ENCODE peak calls at places on chromosomes 12 and 14, in four cellular contexts. One of them, this sample, is unnamed.
A peak's percentile ranks its signal among the peaks of the same experiment; 100 is the strongest.

GRCh38 chr12:69046920-69047319 is 113.9 kb upstream of the CPM start:
- DNase-seq in adrenal gland: no peak
- DNase-seq in progenitor cell of endocrine pancreas: no peak
- DNase-seq in mesothelial cell of epicardium: no peak
- DNase-seq in this sample: no peak

GRCh38 chr14:97602438-97603117 is 805.4 kb downstream of the VRK1 start:
- DNase-seq in mesothelial cell of epicardium: no peak
- DNase-seq in adrenal gland: no peak
- DNase-seq in progenitor cell of endocrine pancreas: no peak
- DNase-seq in this sample: no peak

GRCh38 chr12:11827096-11827841 is 177.8 kb downstream of the ETV6 start:
- DNase-seq in mesothelial cell of epicardium: no peak
- DNase-seq in adrenal gland: peak; percentile 75
- DNase-seq in progenitor cell of endocrine pancreas: no peak
- DNase-seq in this sample: no peak

GRCh38 chr12:52202361-52203078 is 10.7 kb upstream of the KRT80 start:
- DNase-seq in adrenal gland: no peak
- DNase-seq in mesothelial cell of epicardium: no peak
- DNase-seq in progenitor cell of endocrine pancreas: no peak
- DNase-seq in this sample: peak; percentile 21

GRCh38 chr12:28869197-28869596 is 279.9 kb upstream of the FAR2 start:
- DNase-seq in adrenal gland: no peak
- DNase-seq in mesothelial cell of epicardium: no peak
- DNase-seq in progenitor cell of endocrine pancreas: no peak
- DNase-seq in this sample: no peak

GRCh38 chr12:118625050-118625675 is 248.8 kb downstream of the SUDS3 start:
- DNase-seq in progenitor cell of endocrine pancreas: no peak
- DNase-seq in mesothelial cell of epicardium: no peak
- DNase-seq in adrenal gland: no peak
- DNase-seq in this sample: no peak

GRCh38 chr14:68547305-68548193 is 245.3 kb downstream of the ZFP36L1 start:
- DNase-seq in progenitor cell of endocrine pancreas: no peak
- DNase-seq in adrenal gland: peak; percentile 70
- DNase-seq in mesothelial cell of epicardium: no peak
- DNase-seq in this sample: no peak

GRCh38 chr12:40192704-40193255 is 32.0 kb upstream of the LRRK2 start:
- DNase-seq in adrenal gland: no peak
- DNase-seq in progenitor cell of endocrine pancreas: no peak
- DNase-seq in mesothelial cell of epicardium: no peak
- DNase-seq in this sample: no peak

GRCh38 chr12:14431990-14432389 is 66.5 kb downstream of the ATF7IP start:
- DNase-seq in progenitor cell of endocrine pancreas: no peak
- DNase-seq in mesothelial cell of epicardium: no peak
- DNase-seq in adrenal gland: no peak
- DNase-seq in this sample: no peak

GRCh38 chr12:116455540-116456306 is 103.5 kb upstream of the MAP1LC3B2 start:
- DNase-seq in mesothelial cell of epicardium: peak; percentile 81
- DNase-seq in progenitor cell of endocrine pancreas: no peak
- DNase-seq in adrenal gland: peak; percentile 55
- DNase-seq in this sample: peak; percentile 28

GRCh38 chr12:92602476-92602875 is 100.3 kb upstream of the PLEKHG7 start:
- DNase-seq in mesothelial cell of epicardium: no peak
- DNase-seq in adrenal gland: no peak
- DNase-seq in progenitor cell of endocrine pancreas: no peak
- DNase-seq in this sample: no peak

GRCh38 chr12:53564941-53565340 is 57.7 kb upstream of the NPFF start:
- DNase-seq in mesothelial cell of epicardium: no peak
- DNase-seq in progenitor cell of endocrine pancreas: no peak
- DNase-seq in adrenal gland: no peak
- DNase-seq in this sample: no peak

GRCh38 chr12:101127521-101128219 is 82.4 kb downstream of the SLC5A8 start:
- DNase-seq in progenitor cell of endocrine pancreas: no peak
- DNase-seq in adrenal gland: no peak
- DNase-seq in mesothelial cell of epicardium: no peak
- DNase-seq in this sample: no peak

GRCh38 chr12:98895086-98895651 is 250.1 kb downstream of the APAF1 start:
- DNase-seq in progenitor cell of endocrine pancreas: peak; percentile 33
- DNase-seq in mesothelial cell of epicardium: no peak
- DNase-seq in adrenal gland: peak; percentile 13
- DNase-seq in this sample: peak; percentile 69

GRCh38 chr12:84913151-84913550 is 552 bp upstream of the SLC6A15 start:
- DNase-seq in mesothelial cell of epicardium: no peak
- DNase-seq in adrenal gland: no peak
- DNase-seq in progenitor cell of endocrine pancreas: no peak
- DNase-seq in this sample: peak; percentile 34

GRCh38 chr14:59529189-59529588 is 44.9 kb downstream of the JKAMP start:
- DNase-seq in adrenal gland: no peak
- DNase-seq in mesothelial cell of epicardium: no peak
- DNase-seq in progenitor cell of endocrine pancreas: no peak
- DNase-seq in this sample: no peak

GRCh38 chr12:48489012-48489411 is 6.7 kb downstream of the C12orf54 start:
- DNase-seq in adrenal gland: no peak
- DNase-seq in progenitor cell of endocrine pancreas: no peak
- DNase-seq in mesothelial cell of epicardium: no peak
- DNase-seq in this sample: no peak

GRCh38 chr12:56628671-56629458 is 1.3 kb downstream of the BAZ2A start:
- DNase-seq in mesothelial cell of epicardium: peak; percentile 49
- DNase-seq in adrenal gland: peak; percentile 77
- DNase-seq in progenitor cell of endocrine pancreas: no peak
- DNase-seq in this sample: peak; percentile 76

GRCh38 chr12:54355104-54355815 is 9.0 kb downstream of the GPR84 start:
- DNase-seq in mesothelial cell of epicardium: no peak
- DNase-seq in adrenal gland: no peak
- DNase-seq in progenitor cell of endocrine pancreas: no peak
- DNase-seq in this sample: no peak

GRCh38 chr12:53097207-53097563 is 282 bp upstream of the IGFBP6 start:
- DNase-seq in adrenal gland: no peak
- DNase-seq in progenitor cell of endocrine pancreas: no peak
- DNase-seq in mesothelial cell of epicardium: no peak
- DNase-seq in this sample: no peak

GRCh38 chr14:72894623-72895378 is 900 bp upstream of the DPF3 start:
- DNase-seq in mesothelial cell of epicardium: no peak
- DNase-seq in progenitor cell of endocrine pancreas: no peak
- DNase-seq in adrenal gland: peak; percentile 42
- DNase-seq in this sample: no peak

GRCh38 chr14:56005580-56006053 is 112.6 kb upstream of the PELI2 start:
- DNase-seq in progenitor cell of endocrine pancreas: no peak
- DNase-seq in adrenal gland: no peak
- DNase-seq in mesothelial cell of epicardium: no peak
- DNase-seq in this sample: peak; percentile 15

GRCh38 chr14:23022849-23023499 is 11.7 kb downstream of the PSMB5 start:
- DNase-seq in adrenal gland: no peak
- DNase-seq in progenitor cell of endocrine pancreas: no peak
- DNase-seq in mesothelial cell of epicardium: no peak
- DNase-seq in this sample: no peak

GRCh38 chr12:8697120-8697475 is 693 bp upstream of the RIMKLB start:
- DNase-seq in progenitor cell of endocrine pancreas: no peak
- DNase-seq in mesothelial cell of epicardium: no peak
- DNase-seq in adrenal gland: peak; percentile 36
- DNase-seq in this sample: no peak

GRCh38 chr14:55123101-55123500 is 6.0 kb upstream of the LGALS3 start:
- DNase-seq in adrenal gland: no peak
- DNase-seq in progenitor cell of endocrine pancreas: no peak
- DNase-seq in mesothelial cell of epicardium: no peak
- DNase-seq in this sample: no peak

GRCh38 chr14:71331393-71331792 is 424.1 kb downstream of the PCNX1 start:
- DNase-seq in adrenal gland: no peak
- DNase-seq in progenitor cell of endocrine pancreas: no peak
- DNase-seq in mesothelial cell of epicardium: no peak
- DNase-seq in this sample: no peak

GRCh38 chr12:873954-874353 is 75.5 kb downstream of the RAD52 start:
- DNase-seq in adrenal gland: peak; percentile 66
- DNase-seq in progenitor cell of endocrine pancreas: no peak
- DNase-seq in mesothelial cell of epicardium: no peak
- DNase-seq in this sample: no peak

GRCh38 chr12:98644712-98645571 is at the start of the genes APAF1 and IKBIP:
- DNase-seq in adrenal gland: peak; percentile 97
- DNase-seq in progenitor cell of endocrine pancreas: peak; percentile 97
- DNase-seq in mesothelial cell of epicardium: peak; percentile 98
- DNase-seq in this sample: peak; percentile 97

GRCh38 chr12:14621821-14622220 is 54.1 kb upstream of the PLBD1 start:
- DNase-seq in progenitor cell of endocrine pancreas: no peak
- DNase-seq in adrenal gland: no peak
- DNase-seq in mesothelial cell of epicardium: no peak
- DNase-seq in this sample: no peak

GRCh38 chr14:70317969-70318634 is 41.4 kb downstream of the COX16 start:
- DNase-seq in adrenal gland: peak; percentile 27
- DNase-seq in mesothelial cell of epicardium: peak; percentile 45
- DNase-seq in progenitor cell of endocrine pancreas: peak; percentile 26
- DNase-seq in this sample: no peak

GRCh38 chr14:102819176-102819628 is 42.0 kb downstream of the TRAF3 start:
- DNase-seq in progenitor cell of endocrine pancreas: no peak
- DNase-seq in mesothelial cell of epicardium: no peak
- DNase-seq in adrenal gland: no peak
- DNase-seq in this sample: no peak

GRCh38 chr14:33364536-33364935 is 425.9 kb downstream of the NPAS3 start:
- DNase-seq in adrenal gland: no peak
- DNase-seq in mesothelial cell of epicardium: no peak
- DNase-seq in progenitor cell of endocrine pancreas: no peak
- DNase-seq in this sample: peak; percentile 17

GRCh38 chr12:132490481-132491348 is 764 bp downstream of the FBRSL1 start:
- DNase-seq in mesothelial cell of epicardium: no peak
- DNase-seq in adrenal gland: no peak
- DNase-seq in progenitor cell of endocrine pancreas: no peak
- DNase-seq in this sample: no peak

GRCh38 chr12:29148958-29149690 is at the start of gene FAR2:
- DNase-seq in adrenal gland: peak; percentile 27
- DNase-seq in mesothelial cell of epicardium: peak; percentile 56
- DNase-seq in progenitor cell of endocrine pancreas: peak; percentile 42
- DNase-seq in this sample: peak; percentile 64

GRCh38 chr12:53836119-53836655 is 84.4 kb upstream of the CISTR start:
- DNase-seq in progenitor cell of endocrine pancreas: no peak
- DNase-seq in mesothelial cell of epicardium: no peak
- DNase-seq in adrenal gland: no peak
- DNase-seq in this sample: no peak

DNA sequence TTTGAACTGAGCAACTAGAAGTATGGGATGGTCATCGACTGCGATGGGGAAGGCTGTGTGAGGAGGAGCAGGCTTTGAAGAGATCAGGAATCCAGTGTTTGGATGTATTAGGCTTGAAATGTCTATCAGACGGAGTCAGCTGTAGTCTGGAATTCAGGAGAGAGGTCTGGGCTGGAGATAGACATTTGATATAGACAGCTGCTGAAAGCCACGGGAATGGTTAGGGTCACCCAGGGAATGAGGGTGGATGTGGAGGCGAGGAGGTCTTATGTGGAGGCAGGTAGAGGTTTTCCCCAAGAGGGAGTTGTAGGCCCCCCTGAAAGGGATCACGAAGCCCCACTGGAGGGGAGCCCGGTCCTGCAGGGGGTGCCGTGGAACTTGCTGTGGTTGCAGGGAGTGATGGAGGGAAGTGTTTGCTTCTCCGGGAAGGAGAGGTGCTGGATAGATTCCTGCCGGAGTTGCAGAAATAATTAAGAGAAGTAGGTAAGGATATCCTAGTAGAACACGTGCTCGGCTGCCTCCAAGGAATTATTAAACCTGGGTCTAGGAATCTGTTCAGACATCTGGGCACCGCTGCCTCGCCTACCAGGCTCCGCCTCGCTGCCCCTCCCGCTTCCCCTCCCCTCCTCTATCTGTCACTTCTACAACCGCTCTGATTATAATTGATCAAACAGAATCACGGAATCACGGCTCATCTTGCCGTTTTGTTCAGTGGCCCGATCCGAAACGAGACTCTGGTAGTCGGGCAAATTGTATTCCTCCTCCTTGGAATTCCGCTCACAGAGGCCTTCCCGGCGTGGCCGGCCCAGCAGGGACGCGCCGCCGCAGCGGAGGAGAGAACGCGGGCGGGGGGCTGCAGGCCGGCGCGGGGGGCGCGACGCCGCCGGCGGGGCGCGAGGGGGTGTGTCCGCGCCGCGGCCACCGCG is 824 bp upstream of the CACNA1C start:
- DNase-seq in progenitor cell of endocrine pancreas: no peak
- DNase-seq in adrenal gland: no peak
- DNase-seq in mesothelial cell of epicardium: peak; percentile 49
- DNase-seq in this sample: peak; percentile 51
- TF ChIP-seq CTCF in progenitor cell of endocrine pancreas: no peak
- TF ChIP-seq CTCF in adrenal gland: no peak
- TF ChIP-seq CTCF in mesothelial cell of epicardium: no peak
- TF ChIP-seq CTCF in this sample: no peak

GRCh38 chr14:106605548-106606448 is 1079.4 kb downstream of the TMEM121 start:
- DNase-seq in adrenal gland: no peak
- DNase-seq in mesothelial cell of epicardium: no peak
- DNase-seq in progenitor cell of endocrine pancreas: no peak
- DNase-seq in this sample: no peak
- TF ChIP-seq CTCF in adrenal gland: no peak
- TF ChIP-seq CTCF in mesothelial cell of epicardium: no peak
- TF ChIP-seq CTCF in progenitor cell of endocrine pancreas: no peak
- TF ChIP-seq CTCF in this sample: no peak

DNA sequence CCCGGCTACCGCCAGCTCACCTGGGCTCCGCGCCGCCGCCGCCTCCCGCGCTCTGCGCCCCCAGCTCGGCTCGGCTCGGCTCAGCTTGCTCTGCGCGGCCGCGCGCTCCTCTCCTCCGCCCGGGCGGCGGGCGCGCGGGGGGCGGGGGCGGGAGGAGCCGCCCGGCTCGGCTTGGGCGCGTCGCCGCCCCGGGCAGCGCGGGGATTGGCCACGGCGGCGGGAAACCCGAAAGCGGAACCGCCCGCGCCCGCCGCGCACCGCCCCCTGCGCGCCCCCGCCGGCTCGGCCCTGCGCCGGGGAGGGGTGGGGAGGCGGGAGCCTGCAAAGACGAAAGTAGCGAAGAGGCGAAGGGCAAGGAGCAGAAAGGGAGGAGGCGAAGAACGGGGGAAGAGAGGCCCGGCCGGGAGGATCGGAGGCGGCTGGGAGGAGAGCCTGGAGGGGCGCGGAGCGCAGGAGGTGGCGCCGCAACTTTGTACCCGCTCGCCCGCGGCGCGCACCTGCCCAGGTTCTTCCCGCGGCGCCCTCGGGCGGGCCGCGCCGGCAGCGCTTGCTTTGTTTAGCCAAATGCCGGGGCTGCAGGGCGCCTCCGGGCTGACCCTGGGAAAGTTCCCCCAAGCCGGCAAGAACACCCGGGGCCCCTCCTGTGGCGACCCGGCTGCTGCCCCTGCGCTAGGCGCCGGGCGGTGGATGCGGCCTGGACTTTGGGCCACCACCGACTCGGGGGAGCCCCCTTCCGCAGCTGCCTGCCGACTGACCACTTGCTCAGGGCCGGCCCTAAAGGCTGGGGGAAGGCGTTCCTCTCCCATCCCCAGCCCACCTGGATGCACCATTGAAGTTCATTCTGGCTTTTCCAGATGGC is at the start of gene CAMKK2:
- DNase-seq in progenitor cell of endocrine pancreas: peak; percentile 73
- DNase-seq in adrenal gland: peak; percentile 83
- DNase-seq in mesothelial cell of epicardium: peak; percentile 86
- DNase-seq in this sample: peak; percentile 86
- TF ChIP-seq CTCF in progenitor cell of endocrine pancreas: peak; percentile 42
- TF ChIP-seq CTCF in adrenal gland: peak; percentile 18
- TF ChIP-seq CTCF in mesothelial cell of epicardium: no peak
- TF ChIP-seq CTCF in this sample: no peak

GRCh38 chr12:124018526-124018925 is 45.5 kb downstream of the ZNF664 start:
- DNase-seq in progenitor cell of endocrine pancreas: no peak
- DNase-seq in adrenal gland: no peak
- DNase-seq in mesothelial cell of epicardium: no peak
- DNase-seq in this sample: no peak
- TF ChIP-seq CTCF in progenitor cell of endocrine pancreas: no peak
- TF ChIP-seq CTCF in adrenal gland: no peak
- TF ChIP-seq CTCF in mesothelial cell of epicardium: no peak
- TF ChIP-seq CTCF in this sample: no peak

GRCh38 chr14:67137744-67138371 is 51.4 kb upstream of the GARIN2 start:
- DNase-seq in progenitor cell of endocrine pancreas: no peak
- DNase-seq in adrenal gland: no peak
- DNase-seq in mesothelial cell of epicardium: no peak
- DNase-seq in this sample: no peak
- TF ChIP-seq CTCF in progenitor cell of endocrine pancreas: peak; percentile 53
- TF ChIP-seq CTCF in adrenal gland: peak; percentile 54
- TF ChIP-seq CTCF in mesothelial cell of epicardium: peak; percentile 46
- TF ChIP-seq CTCF in this sample: peak; percentile 59

This sample was measured in glutamatergic neuron.